ENCODE peak calls at places on chromosome 22, in ten cellular contexts. One of them, this sample, is unnamed.
A peak's percentile ranks its signal among the peaks of the same experiment; 100 is the strongest.

GRCh38 chr22:37529652-37530345 is 10.6 kb upstream of the CARD10 start:
- DNase-seq in colonic mucosa: peak; percentile 87
- DNase-seq in lower leg skin: no peak
- DNase-seq in NB4: peak; percentile 30
- DNase-seq in DND-41: no peak
- DNase-seq in MG63: no peak
- DNase-seq in right lobe of liver: no peak
- DNase-seq in SJSA1: no peak
- DNase-seq in A673: no peak
- DNase-seq in NT2/D1: no peak
- DNase-seq in this sample: no peak

GRCh38 chr22:47598864-47599263 is 836.4 kb downstream of the TBC1D22A start:
- DNase-seq in NT2/D1: no peak
- DNase-seq in SJSA1: peak; percentile 25
- DNase-seq in colonic mucosa: no peak
- DNase-seq in A673: no peak
- DNase-seq in right lobe of liver: no peak
- DNase-seq in lower leg skin: no peak
- DNase-seq in MG63: no peak
- DNase-seq in DND-41: no peak
- DNase-seq in NB4: no peak
- DNase-seq in this sample: no peak

GRCh38 chr22:35914665-35915476 is 113.8 kb downstream of the RBFOX2 start:
- DNase-seq in lower leg skin: peak; percentile 77
- DNase-seq in MG63: peak; percentile 74
- DNase-seq in NT2/D1: peak; percentile 46
- DNase-seq in colonic mucosa: peak; percentile 83
- DNase-seq in DND-41: no peak
- DNase-seq in NB4: peak; percentile 70
- DNase-seq in A673: peak; percentile 98
- DNase-seq in right lobe of liver: peak; percentile 69
- DNase-seq in SJSA1: peak; percentile 78
- DNase-seq in this sample: peak; percentile 70

GRCh38 chr22:29043906-29044575 is 17.6 kb downstream of the C22orf31 start:
- DNase-seq in DND-41: no peak
- DNase-seq in SJSA1: no peak
- DNase-seq in NB4: no peak
- DNase-seq in right lobe of liver: no peak
- DNase-seq in A673: no peak
- DNase-seq in MG63: peak; percentile 22
- DNase-seq in colonic mucosa: no peak
- DNase-seq in NT2/D1: no peak
- DNase-seq in lower leg skin: no peak
- DNase-seq in this sample: peak; percentile 63

GRCh38 chr22:42720263-42721044 is at the start of gene A4GALT:
- DNase-seq in colonic mucosa: no peak
- DNase-seq in NT2/D1: no peak
- DNase-seq in MG63: no peak
- DNase-seq in lower leg skin: no peak
- DNase-seq in A673: no peak
- DNase-seq in DND-41: no peak
- DNase-seq in SJSA1: no peak
- DNase-seq in NB4: no peak
- DNase-seq in right lobe of liver: no peak
- DNase-seq in this sample: no peak

GRCh38 chr22:28883917-28884753 is 763 bp downstream of the ZNRF3 start:
- DNase-seq in lower leg skin: no peak
- DNase-seq in MG63: peak; percentile 34
- DNase-seq in right lobe of liver: peak; percentile 58
- DNase-seq in A673: peak; percentile 30
- DNase-seq in NT2/D1: no peak
- DNase-seq in colonic mucosa: peak; percentile 51
- DNase-seq in SJSA1: peak; percentile 45
- DNase-seq in DND-41: peak; percentile 32
- DNase-seq in NB4: peak; percentile 53
- DNase-seq in this sample: no peak

GRCh38 chr22:19210188-19210587 is 31.7 kb upstream of the SLC25A1 start:
- DNase-seq in right lobe of liver: no peak
- DNase-seq in NT2/D1: no peak
- DNase-seq in DND-41: no peak
- DNase-seq in SJSA1: no peak
- DNase-seq in colonic mucosa: no peak
- DNase-seq in NB4: no peak
- DNase-seq in lower leg skin: no peak
- DNase-seq in A673: no peak
- DNase-seq in MG63: no peak
- DNase-seq in this sample: no peak

GRCh38 chr22:19523240-19524169 is 705 bp downstream of the CLDN5 start:
- DNase-seq in colonic mucosa: no peak
- DNase-seq in lower leg skin: no peak
- DNase-seq in A673: peak; percentile 34
- DNase-seq in NB4: no peak
- DNase-seq in right lobe of liver: peak; percentile 42
- DNase-seq in SJSA1: peak; percentile 41
- DNase-seq in MG63: no peak
- DNase-seq in DND-41: no peak
- DNase-seq in NT2/D1: no peak
- DNase-seq in this sample: no peak

GRCh38 chr22:27867114-27867957 is 51.7 kb downstream of the PITPNB start:
- DNase-seq in MG63: no peak
- DNase-seq in lower leg skin: no peak
- DNase-seq in right lobe of liver: no peak
- DNase-seq in SJSA1: no peak
- DNase-seq in NB4: no peak
- DNase-seq in A673: no peak
- DNase-seq in NT2/D1: no peak
- DNase-seq in colonic mucosa: no peak
- DNase-seq in DND-41: no peak
- DNase-seq in this sample: no peak

GRCh38 chr22:27866136-27867091 is 52.6 kb downstream of the PITPNB start:
- DNase-seq in NT2/D1: no peak
- DNase-seq in A673: peak; percentile 30
- DNase-seq in NB4: no peak
- DNase-seq in SJSA1: no peak
- DNase-seq in lower leg skin: peak; percentile 67
- DNase-seq in colonic mucosa: no peak
- DNase-seq in DND-41: no peak
- DNase-seq in MG63: peak; percentile 43
- DNase-seq in right lobe of liver: peak; percentile 79
- DNase-seq in this sample: no peak

GRCh38 chr22:27867958-27868737 is 50.9 kb downstream of the PITPNB start:
- DNase-seq in A673: no peak
- DNase-seq in DND-41: no peak
- DNase-seq in NB4: no peak
- DNase-seq in lower leg skin: no peak
- DNase-seq in NT2/D1: no peak
- DNase-seq in SJSA1: no peak
- DNase-seq in right lobe of liver: no peak
- DNase-seq in MG63: no peak
- DNase-seq in colonic mucosa: no peak
- DNase-seq in this sample: no peak

GRCh38 chr22:27870234-27871191 is 48.5 kb downstream of the PITPNB start:
- DNase-seq in NB4: no peak
- DNase-seq in SJSA1: no peak
- DNase-seq in colonic mucosa: no peak
- DNase-seq in DND-41: no peak
- DNase-seq in NT2/D1: no peak
- DNase-seq in right lobe of liver: no peak
- DNase-seq in MG63: no peak
- DNase-seq in lower leg skin: no peak
- DNase-seq in A673: no peak
- DNase-seq in this sample: no peak

GRCh38 chr22:27868738-27869282 is 50.2 kb downstream of the PITPNB start:
- DNase-seq in right lobe of liver: no peak
- DNase-seq in MG63: no peak
- DNase-seq in A673: no peak
- DNase-seq in DND-41: no peak
- DNase-seq in colonic mucosa: no peak
- DNase-seq in NB4: no peak
- DNase-seq in NT2/D1: no peak
- DNase-seq in SJSA1: no peak
- DNase-seq in lower leg skin: no peak
- DNase-seq in this sample: no peak
- H3K4me3 ChIP-seq in right lobe of liver: no peak overlapping the region
- H3K4me3 ChIP-seq in MG63: no peak overlapping the region
- H3K4me3 ChIP-seq in A673: no peak overlapping the region
- H3K4me3 ChIP-seq in DND-41: no peak overlapping the region
- H3K4me3 ChIP-seq in colonic mucosa: no peak overlapping the region
- H3K4me3 ChIP-seq in NB4: no peak overlapping the region
- H3K4me3 ChIP-seq in NT2/D1: no peak overlapping the region
- H3K4me3 ChIP-seq in SJSA1: no peak overlapping the region
- H3K4me3 ChIP-seq in lower leg skin: no peak overlapping the region
- H3K4me3 ChIP-seq in this sample: no peak overlapping the region

DNA sequence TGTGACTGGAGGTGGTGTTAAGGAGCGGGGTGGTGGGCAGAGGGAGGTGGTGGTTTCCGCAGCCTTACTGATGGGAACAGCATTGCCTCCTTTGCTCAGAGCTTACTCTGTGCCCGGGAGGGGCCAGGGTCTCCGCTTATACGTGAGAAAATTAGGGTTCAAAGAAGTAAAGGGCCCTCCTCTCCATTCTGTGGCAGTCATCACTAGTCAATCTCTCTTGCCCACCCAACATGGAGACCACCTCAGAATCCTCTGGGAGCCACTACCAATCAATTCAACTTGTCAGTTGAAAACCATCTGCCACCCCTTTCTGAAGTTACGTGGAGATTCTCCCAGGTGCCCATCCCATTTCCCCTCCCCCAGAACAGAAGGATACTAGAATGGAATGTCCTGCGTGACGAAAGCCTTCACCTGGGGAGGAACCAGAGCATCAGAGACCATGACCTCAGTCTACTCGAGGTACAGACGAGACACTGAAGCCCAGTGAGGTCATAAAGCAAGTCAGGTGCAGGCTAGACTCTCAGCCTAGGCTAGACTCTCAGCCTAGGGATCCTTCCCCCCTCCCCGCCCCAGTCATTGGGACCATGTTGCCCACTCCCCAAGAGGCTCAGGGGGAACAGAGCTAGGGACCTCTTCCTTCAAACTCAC is 2.0 kb downstream of the SELENOM start:
- DNase-seq in NB4: no peak
- DNase-seq in colonic mucosa: no peak
- DNase-seq in right lobe of liver: no peak
- DNase-seq in NT2/D1: no peak
- DNase-seq in SJSA1: no peak
- DNase-seq in A673: no peak
- DNase-seq in DND-41: no peak
- DNase-seq in MG63: no peak
- DNase-seq in lower leg skin: no peak
- DNase-seq in this sample: no peak
- H3K4me3 ChIP-seq in NB4: no peak overlapping the region
- H3K4me3 ChIP-seq in colonic mucosa: no peak overlapping the region
- H3K4me3 ChIP-seq in right lobe of liver: no peak overlapping the region
- H3K4me3 ChIP-seq in NT2/D1: no peak overlapping the region
- H3K4me3 ChIP-seq in SJSA1: no peak overlapping the region
- H3K4me3 ChIP-seq in A673: no peak overlapping the region
- H3K4me3 ChIP-seq in DND-41: no peak overlapping the region
- H3K4me3 ChIP-seq in MG63: no peak overlapping the region
- H3K4me3 ChIP-seq in lower leg skin: no peak overlapping the region
- H3K4me3 ChIP-seq in this sample: no peak overlapping the region

GRCh38 chr22:24009227-24010017 is 1.7 kb upstream of the CABIN1 start:
- DNase-seq in DND-41: no peak
- DNase-seq in colonic mucosa: no peak
- DNase-seq in SJSA1: no peak
- DNase-seq in A673: no peak
- DNase-seq in MG63: no peak
- DNase-seq in NT2/D1: no peak
- DNase-seq in right lobe of liver: no peak
- DNase-seq in NB4: no peak
- DNase-seq in lower leg skin: no peak
- DNase-seq in this sample: no peak

GRCh38 chr22:24008022-24008283 is 2.7 kb upstream of the GSTT4 start:
- DNase-seq in SJSA1: no peak
- DNase-seq in right lobe of liver: no peak
- DNase-seq in colonic mucosa: no peak
- DNase-seq in NT2/D1: no peak
- DNase-seq in NB4: no peak
- DNase-seq in MG63: no peak
- DNase-seq in A673: no peak
- DNase-seq in lower leg skin: no peak
- DNase-seq in DND-41: no peak
- DNase-seq in this sample: no peak

GRCh38 chr22:24008381-24009226 is 2.5 kb upstream of the CABIN1 start:
- DNase-seq in NT2/D1: no peak
- DNase-seq in MG63: no peak
- DNase-seq in SJSA1: no peak
- DNase-seq in right lobe of liver: no peak
- DNase-seq in NB4: no peak
- DNase-seq in DND-41: no peak
- DNase-seq in colonic mucosa: no peak
- DNase-seq in A673: no peak
- DNase-seq in lower leg skin: no peak
- DNase-seq in this sample: no peak

GRCh38 chr22:24011735-24012068 is 598 bp downstream of the CABIN1 start:
- DNase-seq in MG63: no peak
- DNase-seq in colonic mucosa: no peak
- DNase-seq in NT2/D1: no peak
- DNase-seq in DND-41: no peak
- DNase-seq in right lobe of liver: no peak
- DNase-seq in NB4: no peak
- DNase-seq in A673: no peak
- DNase-seq in lower leg skin: no peak
- DNase-seq in SJSA1: no peak
- DNase-seq in this sample: no peak

DNA sequence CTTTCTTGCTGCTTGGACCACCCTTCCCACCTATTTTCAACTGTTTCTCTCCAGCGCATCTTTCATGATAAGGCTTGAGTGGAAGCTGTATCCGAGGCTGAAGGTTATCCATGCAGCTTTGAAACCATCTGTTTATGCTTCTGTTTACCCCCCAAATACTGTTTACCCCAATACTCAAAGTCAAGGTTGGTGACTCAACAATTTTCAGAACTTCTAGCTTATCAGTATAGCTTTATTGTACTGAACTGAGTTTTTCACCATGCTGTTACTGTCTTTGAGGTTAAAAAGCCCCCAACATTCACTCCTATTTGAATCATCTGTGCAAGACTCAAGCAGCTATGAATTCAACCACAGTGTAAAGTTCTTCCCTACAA is 1.1 kb upstream of the CABIN1 start:
- DNase-seq in lower leg skin: no peak
- DNase-seq in MG63: no peak
- DNase-seq in A673: no peak
- DNase-seq in right lobe of liver: no peak
- DNase-seq in NB4: no peak
- DNase-seq in SJSA1: no peak
- DNase-seq in NT2/D1: no peak
- DNase-seq in colonic mucosa: no peak
- DNase-seq in DND-41: no peak
- DNase-seq in this sample: no peak
- H3K4me3 ChIP-seq in lower leg skin: no peak overlapping the region
- H3K4me3 ChIP-seq in MG63: no peak overlapping the region
- H3K4me3 ChIP-seq in A673: no peak overlapping the region
- H3K4me3 ChIP-seq in right lobe of liver: no peak overlapping the region
- H3K4me3 ChIP-seq in NB4: no peak overlapping the region
- H3K4me3 ChIP-seq in SJSA1: no peak overlapping the region
- H3K4me3 ChIP-seq in NT2/D1: no peak overlapping the region
- H3K4me3 ChIP-seq in colonic mucosa: no peak overlapping the region
- H3K4me3 ChIP-seq in DND-41: no peak overlapping the region
- H3K4me3 ChIP-seq in this sample: no peak overlapping the region

GRCh38 chr22:46390652-46391301 is 55.3 kb downstream of the TRMU start:
- DNase-seq in MG63: peak; percentile 68
- DNase-seq in NT2/D1: no peak
- DNase-seq in colonic mucosa: no peak
- DNase-seq in DND-41: no peak
- DNase-seq in SJSA1: peak; percentile 63
- DNase-seq in A673: peak; percentile 52
- DNase-seq in NB4: no peak
- DNase-seq in lower leg skin: no peak
- DNase-seq in right lobe of liver: peak; percentile 85
- DNase-seq in this sample: no peak

GRCh38 chr22:46393791-46394333 is 58.3 kb downstream of the TRMU start:
- DNase-seq in NT2/D1: no peak
- DNase-seq in NB4: no peak
- DNase-seq in colonic mucosa: no peak
- DNase-seq in A673: no peak
- DNase-seq in SJSA1: no peak
- DNase-seq in lower leg skin: no peak
- DNase-seq in DND-41: peak; percentile 14
- DNase-seq in MG63: no peak
- DNase-seq in right lobe of liver: no peak
- DNase-seq in this sample: no peak

GRCh38 chr22:46392137-46392844 is 56.8 kb downstream of the TRMU start:
- DNase-seq in A673: no peak
- DNase-seq in DND-41: no peak
- DNase-seq in colonic mucosa: no peak
- DNase-seq in SJSA1: no peak
- DNase-seq in right lobe of liver: no peak
- DNase-seq in MG63: no peak
- DNase-seq in lower leg skin: no peak
- DNase-seq in NT2/D1: no peak
- DNase-seq in NB4: no peak
- DNase-seq in this sample: no peak

GRCh38 chr22:46390105-46390651 is 54.7 kb downstream of the TRMU start:
- DNase-seq in right lobe of liver: no peak
- DNase-seq in colonic mucosa: no peak
- DNase-seq in SJSA1: no peak
- DNase-seq in DND-41: no peak
- DNase-seq in MG63: no peak
- DNase-seq in NT2/D1: no peak
- DNase-seq in A673: no peak
- DNase-seq in NB4: no peak
- DNase-seq in lower leg skin: no peak
- DNase-seq in this sample: no peak

DNA sequence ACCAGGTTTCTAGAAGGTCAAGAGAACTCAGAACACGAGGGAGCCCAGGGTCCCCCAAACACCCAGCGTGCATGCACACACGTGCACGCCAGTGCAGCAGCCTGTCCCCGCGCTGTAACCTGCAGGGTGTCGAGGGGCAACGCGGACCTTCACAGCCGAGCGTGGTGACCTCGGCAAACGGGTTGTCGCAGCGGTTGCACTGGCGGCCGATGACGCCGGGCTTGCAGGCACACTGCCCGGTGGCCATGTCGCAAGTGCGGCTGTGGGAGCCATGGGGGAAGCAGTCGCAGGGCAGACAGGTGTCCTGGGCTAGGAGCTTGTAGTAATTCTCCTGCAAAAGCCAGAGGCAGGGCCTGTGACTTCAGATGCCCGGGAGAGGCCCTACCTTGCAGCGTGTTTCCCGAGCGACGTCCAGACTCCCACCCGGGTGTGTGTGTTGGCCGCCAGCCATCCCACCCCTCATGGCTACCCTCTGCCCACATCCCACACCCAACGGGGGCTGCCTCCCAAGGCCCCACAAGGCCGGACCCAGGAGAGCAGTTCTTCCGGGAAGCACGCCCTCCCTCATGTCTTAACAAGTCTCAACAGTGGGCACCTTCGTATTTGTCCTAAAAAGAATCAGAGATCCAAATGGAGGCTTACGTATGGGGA is 56.1 kb downstream of the TRMU start:
- DNase-seq in NB4: no peak
- DNase-seq in right lobe of liver: peak; percentile 71
- DNase-seq in lower leg skin: no peak
- DNase-seq in DND-41: no peak
- DNase-seq in colonic mucosa: no peak
- DNase-seq in A673: no peak
- DNase-seq in SJSA1: no peak
- DNase-seq in MG63: no peak
- DNase-seq in NT2/D1: no peak
- DNase-seq in this sample: no peak
- H3K4me3 ChIP-seq in NB4: no peak overlapping the region
- H3K4me3 ChIP-seq in right lobe of liver: no peak overlapping the region
- H3K4me3 ChIP-seq in lower leg skin: no peak overlapping the region
- H3K4me3 ChIP-seq in DND-41: no peak overlapping the region
- H3K4me3 ChIP-seq in colonic mucosa: no peak overlapping the region
- H3K4me3 ChIP-seq in A673: no peak overlapping the region
- H3K4me3 ChIP-seq in SJSA1: no peak overlapping the region
- H3K4me3 ChIP-seq in MG63: no peak overlapping the region
- H3K4me3 ChIP-seq in NT2/D1: no peak overlapping the region
- H3K4me3 ChIP-seq in this sample: no peak overlapping the region